ENCODE peak calls at places on chromosomes 4 and X, in five cellular contexts. One of them, this sample, is unnamed.
A peak's percentile ranks its signal among the peaks of the same experiment; 100 is the strongest.

GRCh38 chr4:169024762-169025161 is 14.7 kb upstream of the CBR4 start:
- DNase-seq in H1: no peak
- DNase-seq in H9: no peak
- DNase-seq in neuronal stem cell: no peak
- DNase-seq in mesenchymal stem cell: peak; percentile 49
- DNase-seq in this sample: no peak

GRCh38 chr4:686371-687040 is 2.4 kb downstream of the SLC49A3 start:
- DNase-seq in neuronal stem cell: no peak
- DNase-seq in H1: no peak
- DNase-seq in H9: peak; percentile 31
- DNase-seq in mesenchymal stem cell: no peak
- DNase-seq in this sample: no peak

GRCh38 chr4:147899512-147899911 is 167.6 kb downstream of the ARHGAP10 start:
- DNase-seq in H9: no peak
- DNase-seq in neuronal stem cell: no peak
- DNase-seq in H1: no peak
- DNase-seq in mesenchymal stem cell: peak; percentile 41
- DNase-seq in this sample: no peak

GRCh38 chrX:80648023-80648422 is 161.7 kb downstream of the BRWD3 start:
- DNase-seq in H9: no peak
- DNase-seq in neuronal stem cell: peak; percentile 0
- DNase-seq in mesenchymal stem cell: peak; percentile 0
- DNase-seq in H1: no peak
- DNase-seq in this sample: no peak

GRCh38 chr4:163484906-163485305 is 9.6 kb upstream of the TMA16 start:
- DNase-seq in neuronal stem cell: peak; percentile 57
- DNase-seq in H1: peak; percentile 21
- DNase-seq in H9: peak; percentile 66
- DNase-seq in mesenchymal stem cell: peak; percentile 59
- DNase-seq in this sample: no peak

GRCh38 chr4:132101526-132101925 is 1047.6 kb upstream of the PCDH10 start:
- DNase-seq in H1: no peak
- DNase-seq in neuronal stem cell: no peak
- DNase-seq in mesenchymal stem cell: peak; percentile 32
- DNase-seq in H9: no peak
- DNase-seq in this sample: peak; percentile 40

GRCh38 chr4:104211657-104212056 is 283.0 kb downstream of the CXXC4 start:
- DNase-seq in neuronal stem cell: no peak
- DNase-seq in H1: no peak
- DNase-seq in H9: no peak
- DNase-seq in mesenchymal stem cell: no peak
- DNase-seq in this sample: no peak

GRCh38 chr4:6720202-6720699 is 4.3 kb downstream of the BLOC1S4 start:
- DNase-seq in neuronal stem cell: peak; percentile 84
- DNase-seq in H9: peak; percentile 85
- DNase-seq in mesenchymal stem cell: peak; percentile 77
- DNase-seq in H1: no peak
- DNase-seq in this sample: peak; percentile 85

GRCh38 chrX:145821291-145821897 is 3.8 kb downstream of the SLITRK2 start:
- DNase-seq in mesenchymal stem cell: no peak
- DNase-seq in H9: peak; percentile 71
- DNase-seq in neuronal stem cell: no peak
- DNase-seq in H1: no peak
- DNase-seq in this sample: no peak

GRCh38 chrX:132482632-132483031 is 6.2 kb downstream of the MBNL3 start:
- DNase-seq in H9: no peak
- DNase-seq in neuronal stem cell: no peak
- DNase-seq in H1: no peak
- DNase-seq in mesenchymal stem cell: no peak
- DNase-seq in this sample: no peak

GRCh38 chr4:65798498-65799127 is 128.3 kb upstream of the EPHA5 start:
- DNase-seq in neuronal stem cell: no peak
- DNase-seq in H9: no peak
- DNase-seq in H1: no peak
- DNase-seq in mesenchymal stem cell: peak; percentile 3
- DNase-seq in this sample: no peak

GRCh38 chrX:24133280-24133679 is 16.2 kb upstream of the ZFX start:
- DNase-seq in H1: no peak
- DNase-seq in H9: no peak
- DNase-seq in neuronal stem cell: no peak
- DNase-seq in mesenchymal stem cell: no peak
- DNase-seq in this sample: no peak

GRCh38 chr4:38668203-38668602 is 4.2 kb downstream of the KLF3 start:
- DNase-seq in mesenchymal stem cell: no peak
- DNase-seq in H1: no peak
- DNase-seq in neuronal stem cell: no peak
- DNase-seq in H9: no peak
- DNase-seq in this sample: no peak

GRCh38 chr4:120839974-120840751 is 82.4 kb downstream of the PRDM5 start:
- DNase-seq in H9: no peak
- DNase-seq in neuronal stem cell: no peak
- DNase-seq in H1: no peak
- DNase-seq in mesenchymal stem cell: no peak
- DNase-seq in this sample: no peak

GRCh38 chrX:26442340-26442739 is 226.4 kb downstream of the MAGEB5 start:
- DNase-seq in neuronal stem cell: peak; percentile 0
- DNase-seq in H9: no peak
- DNase-seq in mesenchymal stem cell: no peak
- DNase-seq in H1: no peak
- DNase-seq in this sample: no peak

GRCh38 chrX:64206556-64207162 is 1.2 kb upstream of the AMER1 start:
- DNase-seq in H1: no peak
- DNase-seq in neuronal stem cell: no peak
- DNase-seq in mesenchymal stem cell: peak; percentile 57
- DNase-seq in H9: no peak
- DNase-seq in this sample: no peak

GRCh38 chr4:140151700-140152014 is 2.3 kb downstream of the MAML3 start:
- DNase-seq in mesenchymal stem cell: peak; percentile 93
- DNase-seq in H9: peak; percentile 92
- DNase-seq in neuronal stem cell: no peak
- DNase-seq in H1: peak; percentile 64
- DNase-seq in this sample: peak; percentile 92

GRCh38 chrX:46551494-46552128 is 6.4 kb upstream of the ZNF674 start:
- DNase-seq in neuronal stem cell: no peak
- DNase-seq in H1: no peak
- DNase-seq in H9: peak; percentile 68
- DNase-seq in mesenchymal stem cell: peak; percentile 72
- DNase-seq in this sample: peak; percentile 62

GRCh38 chrX:108261541-108262218 is 170.1 kb downstream of the ATG4A start:
- DNase-seq in H1: no peak
- DNase-seq in mesenchymal stem cell: peak; percentile 79
- DNase-seq in H9: no peak
- DNase-seq in neuronal stem cell: no peak
- DNase-seq in this sample: no peak

GRCh38 chr4:112449708-112450107 is 66.3 kb downstream of the NEUROG2 start:
- DNase-seq in mesenchymal stem cell: no peak
- DNase-seq in H9: no peak
- DNase-seq in neuronal stem cell: no peak
- DNase-seq in H1: no peak
- DNase-seq in this sample: no peak

GRCh38 chrX:72131317-72132294 is at the start of gene RTL5:
- DNase-seq in H9: peak; percentile 72
- DNase-seq in neuronal stem cell: peak; percentile 78
- DNase-seq in H1: no peak
- DNase-seq in mesenchymal stem cell: peak; percentile 95
- DNase-seq in this sample: peak; percentile 69

GRCh38 chr4:127957105-127957504 is 7.9 kb downstream of the MFSD8 start:
- DNase-seq in mesenchymal stem cell: no peak
- DNase-seq in neuronal stem cell: no peak
- DNase-seq in H1: no peak
- DNase-seq in H9: no peak
- DNase-seq in this sample: no peak

GRCh38 chr4:962231-963208 is 10.8 kb downstream of the DGKQ start:
- DNase-seq in neuronal stem cell: no peak
- DNase-seq in H1: no peak
- DNase-seq in H9: no peak
- DNase-seq in mesenchymal stem cell: no peak
- DNase-seq in this sample: peak; percentile 12

GRCh38 chr4:152102184-152103000 is 341.6 kb upstream of the GATB start:
- DNase-seq in H9: no peak
- DNase-seq in neuronal stem cell: no peak
- DNase-seq in mesenchymal stem cell: peak; percentile 78
- DNase-seq in H1: no peak
- DNase-seq in this sample: peak; percentile 91

GRCh38 chrX:124098089-124098488 is 136.6 kb downstream of the STAG2 start:
- DNase-seq in H1: no peak
- DNase-seq in neuronal stem cell: no peak
- DNase-seq in mesenchymal stem cell: peak; percentile 36
- DNase-seq in H9: no peak
- DNase-seq in this sample: no peak

GRCh38 chr4:11743961-11744360 is 315.3 kb upstream of the HS3ST1 start:
- DNase-seq in H1: no peak
- DNase-seq in neuronal stem cell: no peak
- DNase-seq in H9: no peak
- DNase-seq in mesenchymal stem cell: no peak
- DNase-seq in this sample: no peak

GRCh38 chrX:20639115-20639514 is 372.4 kb upstream of the RPS6KA3 start:
- DNase-seq in H1: no peak
- DNase-seq in H9: peak; percentile 31
- DNase-seq in neuronal stem cell: no peak
- DNase-seq in mesenchymal stem cell: no peak
- DNase-seq in this sample: no peak

GRCh38 chr4:104025251-104025650 is 305.5 kb upstream of the TACR3 start:
- DNase-seq in H9: no peak
- DNase-seq in H1: no peak
- DNase-seq in mesenchymal stem cell: no peak
- DNase-seq in neuronal stem cell: no peak
- DNase-seq in this sample: no peak

GRCh38 chr4:30825008-30825765 is 105.0 kb downstream of the PCDH7 start:
- DNase-seq in mesenchymal stem cell: no peak
- DNase-seq in neuronal stem cell: no peak
- DNase-seq in H9: no peak
- DNase-seq in H1: no peak
- DNase-seq in this sample: no peak

GRCh38 chr4:9996319-9997110 is 24.8 kb downstream of the SLC2A9 start:
- DNase-seq in H9: no peak
- DNase-seq in mesenchymal stem cell: peak; percentile 9
- DNase-seq in H1: no peak
- DNase-seq in neuronal stem cell: no peak
- DNase-seq in this sample: no peak

GRCh38 chrX:87728459-87728858 is 210.9 kb downstream of the KLHL4 start:
- DNase-seq in H9: no peak
- DNase-seq in neuronal stem cell: no peak
- DNase-seq in mesenchymal stem cell: no peak
- DNase-seq in H1: no peak
- DNase-seq in this sample: no peak

GRCh38 chr4:174080361-174080760 is 203.1 kb downstream of the FBXO8 start:
- DNase-seq in H9: no peak
- DNase-seq in neuronal stem cell: no peak
- DNase-seq in mesenchymal stem cell: peak; percentile 94
- DNase-seq in H1: no peak
- DNase-seq in this sample: peak; percentile 17

GRCh38 chr4:53583513-53583912 is 7.8 kb downstream of the LNX1 start:
- DNase-seq in H9: no peak
- DNase-seq in neuronal stem cell: no peak
- DNase-seq in H1: no peak
- DNase-seq in mesenchymal stem cell: no peak
- DNase-seq in this sample: no peak

GRCh38 chr4:169912996-169913395 is 113.2 kb downstream of the MFAP3L start:
- DNase-seq in neuronal stem cell: no peak
- DNase-seq in H9: no peak
- DNase-seq in mesenchymal stem cell: no peak
- DNase-seq in H1: no peak
- DNase-seq in this sample: no peak

DNA sequence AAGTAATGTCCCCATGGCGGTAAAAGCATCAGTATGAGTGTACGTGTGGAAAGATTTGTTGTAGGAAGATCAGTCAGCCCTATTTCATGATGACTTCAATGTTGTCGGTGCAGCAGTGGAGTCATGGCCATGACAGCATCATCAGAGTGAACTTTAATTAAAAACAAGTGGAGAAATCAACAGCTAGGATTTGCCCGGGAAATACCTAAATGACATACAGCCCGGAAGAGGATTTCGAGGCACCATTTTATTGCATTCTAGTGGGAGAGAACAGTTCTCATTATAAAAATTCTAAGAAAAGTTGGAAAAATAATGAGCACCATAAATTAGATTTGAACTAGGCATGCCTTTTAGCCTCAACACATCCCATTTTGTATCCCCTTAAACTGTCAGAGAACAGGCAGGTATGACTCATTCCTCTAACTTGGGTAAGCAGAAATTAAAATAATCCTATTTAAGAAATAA is 170.1 kb downstream of the SHROOM3 start:
- DNase-seq in mesenchymal stem cell: no peak
- DNase-seq in H1: no peak
- DNase-seq in H9: no peak
- DNase-seq in neuronal stem cell: no peak
- DNase-seq in this sample: no peak
- H2BK12ac ChIP-seq in mesenchymal stem cell: no peak overlapping the region
- H2BK12ac ChIP-seq in H1: no peak overlapping the region
- H2BK12ac ChIP-seq in H9: no peak overlapping the region
- H2BK12ac ChIP-seq in neuronal stem cell: no peak overlapping the region
- H2BK12ac ChIP-seq in this sample: peak overlapping the region; percentile 30

DNA sequence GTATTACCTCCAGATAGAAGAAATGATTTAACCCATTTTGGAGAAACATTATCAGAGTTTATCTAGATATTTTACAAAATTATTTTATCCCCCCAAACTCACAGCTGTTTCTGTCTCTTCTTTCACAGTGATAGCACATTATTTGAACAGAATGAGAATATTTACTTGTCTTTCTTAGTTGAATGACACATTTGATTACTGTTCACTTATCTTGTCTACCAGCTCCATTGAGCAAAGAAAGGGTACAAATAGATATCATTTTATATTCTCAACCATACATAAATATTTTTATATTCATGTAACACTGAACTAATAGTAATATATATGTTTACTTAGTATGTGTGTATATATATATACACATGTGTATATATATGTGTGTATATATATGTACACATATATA is 364.2 kb downstream of the GALNTL6 start:
- DNase-seq in H9: no peak
- DNase-seq in mesenchymal stem cell: no peak
- DNase-seq in H1: no peak
- DNase-seq in neuronal stem cell: no peak
- DNase-seq in this sample: no peak
- H3K18ac ChIP-seq in H9: no peak overlapping the region
- H3K18ac ChIP-seq in mesenchymal stem cell: no peak overlapping the region
- H3K18ac ChIP-seq in H1: no peak overlapping the region
- H3K18ac ChIP-seq in neuronal stem cell: no peak overlapping the region
- H3K18ac ChIP-seq in this sample: no peak overlapping the region

DNA sequence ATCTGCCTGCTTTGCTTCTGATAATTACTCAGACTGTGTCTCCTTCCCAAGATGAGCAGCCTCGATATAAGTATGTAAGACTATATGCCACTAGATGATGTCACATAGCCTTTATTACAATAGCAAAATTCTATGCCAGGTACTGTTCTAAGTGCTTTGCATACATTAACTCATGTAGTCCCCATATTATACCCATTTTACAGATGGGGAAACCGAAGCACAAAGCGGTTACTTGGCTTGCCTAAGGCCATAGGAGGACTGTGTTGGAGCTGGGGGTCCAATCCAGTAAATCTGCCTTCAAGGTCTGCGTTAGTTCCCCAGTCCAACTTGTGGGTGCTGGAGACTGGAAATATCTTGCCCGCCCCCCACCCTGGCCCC is 826 bp upstream of the SCML1 start:
- DNase-seq in mesenchymal stem cell: no peak
- DNase-seq in H9: no peak
- DNase-seq in neuronal stem cell: no peak
- DNase-seq in H1: no peak
- DNase-seq in this sample: peak; percentile 24
- H4K91ac ChIP-seq in mesenchymal stem cell: no peak overlapping the region
- H4K91ac ChIP-seq in H9: no peak overlapping the region
- H4K91ac ChIP-seq in neuronal stem cell: no peak overlapping the region
- H4K91ac ChIP-seq in H1: no peak overlapping the region
- H4K91ac ChIP-seq in this sample: peak overlapping the region; percentile 76

GRCh38 chr4:108446554-108446953 is 173.8 kb upstream of the RPL34 start:
- DNase-seq in mesenchymal stem cell: no peak
- DNase-seq in H9: no peak
- DNase-seq in neuronal stem cell: no peak
- DNase-seq in H1: no peak
- DNase-seq in this sample: peak; percentile 26
- H2BK12ac ChIP-seq in mesenchymal stem cell: no peak overlapping the region
- H2BK12ac ChIP-seq in H9: no peak overlapping the region
- H2BK12ac ChIP-seq in neuronal stem cell: no peak overlapping the region
- H2BK12ac ChIP-seq in H1: no peak overlapping the region
- H2BK12ac ChIP-seq in this sample: no peak overlapping the region